ENCODE peak calls at places on chromosome 3, in five cellular contexts. E is GM10248, X is fibroblast of pulmonary artery, V is endothelial cell, T is tibial nerve. H is an unnamed sample.

GRCh38 chr3:32951410-32951811 is at the start of gene CCR4:
- DNase-seq in E (no peak), X (peak; percentile 21), V (no peak), T (no peak), H (no peak)

GRCh38 chr3:55543228-55543627 is 56.1 kb upstream of the WNT5A start:
- DNase-seq in E (no peak), X (no peak), V (no peak), T (no peak), H (no peak)

GRCh38 chr3:189267981-189268613 is 96.3 kb downstream of the TPRG1 start:
- DNase-seq in E (no peak), X (peak; percentile 13), V (peak; percentile 19), T (no peak), H (no peak)

GRCh38 chr3:162441716-162442115 is 945.1 kb downstream of the OTOL1 start:
- DNase-seq in E (no peak), X (peak; percentile 31), V (no peak), T (no peak), H (no peak)

GRCh38 chr3:48504051-48504946 is at the start of gene SHISA5:
- DNase-seq in E (peak; percentile 75), X (peak; percentile 66), V (peak; percentile 73), T (peak; percentile 72), H (peak; percentile 95)

GRCh38 chr3:120017692-120018091 is 76.6 kb downstream of the GSK3B start:
- DNase-seq in E (no peak), X (no peak), V (no peak), T (no peak), H (no peak)

GRCh38 chr3:38153986-38154608 is 11.2 kb upstream of the OXSR1 start:
- DNase-seq in E (no peak), X (peak; percentile 94), V (no peak), T (no peak), H (peak; percentile 64)

GRCh38 chr3:62201438-62202035 is 171.8 kb downstream of the FEZF2 start:
- DNase-seq in E (peak; percentile 40), X (peak; percentile 68), V (peak; percentile 26), T (no peak), H (no peak)

GRCh38 chr3:58082047-58082446 is 73.8 kb downstream of the FLNB start:
- DNase-seq in E (no peak), X (peak; percentile 86), V (peak; percentile 59), T (no peak), H (no peak)

GRCh38 chr3:57933589-57933988 is 74.6 kb upstream of the FLNB start:
- DNase-seq in E (no peak), X (no peak), V (no peak), T (no peak), H (no peak)

GRCh38 chr3:83928903-83929302 is 1029.9 kb upstream of the CADM2 start:
- DNase-seq in E (no peak), X (no peak), V (no peak), T (no peak), H (no peak)

GRCh38 chr3:83926291-83926690 is 1032.5 kb upstream of the CADM2 start:
- DNase-seq in E (no peak), X (no peak), V (no peak), T (no peak), H (no peak)

DNA sequence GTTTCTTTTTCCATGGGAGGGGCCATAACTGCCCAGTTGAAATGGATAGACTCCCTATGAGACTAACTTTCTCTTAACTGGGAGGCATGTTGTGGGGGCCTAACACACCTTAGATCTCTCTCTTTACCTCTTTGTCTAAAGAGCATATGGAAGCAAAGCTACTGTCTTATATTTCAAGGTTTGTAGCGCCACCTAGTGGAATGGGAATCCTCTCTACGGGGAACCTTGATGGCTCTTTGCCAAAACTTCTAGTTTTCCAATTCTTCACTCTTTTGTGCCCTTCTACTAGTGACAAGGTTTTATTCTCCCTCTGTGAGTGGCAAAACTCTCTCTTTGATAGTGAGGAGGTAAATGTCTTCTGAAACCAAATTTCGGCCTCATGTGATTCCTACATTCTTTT is 1030.4 kb upstream of the CADM2 start:
- DNase-seq in E (no peak), X (no peak), V (peak; percentile 8), T (no peak), H (no peak)
- TF ChIP-seq CTCF in E (peak; percentile 13), X (no peak), V (peak; percentile 44), T (no peak), H (no peak)

GRCh38 chr3:13556937-13557336 is 8.0 kb downstream of the FBLN2 start:
- DNase-seq in E (no peak), X (no peak), V (no peak), T (no peak), H (no peak)

GRCh38 chr3:13555753-13556152 is 6.8 kb downstream of the FBLN2 start:
- DNase-seq in E (no peak), X (no peak), V (no peak), T (no peak), H (no peak)

GRCh38 chr3:13557417-13557816 is 8.5 kb downstream of the FBLN2 start:
- DNase-seq in E (no peak), X (no peak), V (no peak), T (no peak), H (no peak)

GRCh38 chr3:13557926-13558325 is 9.0 kb downstream of the FBLN2 start:
- DNase-seq in E (no peak), X (no peak), V (no peak), T (no peak), H (no peak)

GRCh38 chr3:13556214-13556613 is 7.3 kb downstream of the FBLN2 start:
- DNase-seq in E (no peak), X (no peak), V (no peak), T (no peak), H (no peak)
- TF ChIP-seq CTCF in E (no peak), X (no peak), V (no peak), T (no peak), H (no peak)

DNA sequence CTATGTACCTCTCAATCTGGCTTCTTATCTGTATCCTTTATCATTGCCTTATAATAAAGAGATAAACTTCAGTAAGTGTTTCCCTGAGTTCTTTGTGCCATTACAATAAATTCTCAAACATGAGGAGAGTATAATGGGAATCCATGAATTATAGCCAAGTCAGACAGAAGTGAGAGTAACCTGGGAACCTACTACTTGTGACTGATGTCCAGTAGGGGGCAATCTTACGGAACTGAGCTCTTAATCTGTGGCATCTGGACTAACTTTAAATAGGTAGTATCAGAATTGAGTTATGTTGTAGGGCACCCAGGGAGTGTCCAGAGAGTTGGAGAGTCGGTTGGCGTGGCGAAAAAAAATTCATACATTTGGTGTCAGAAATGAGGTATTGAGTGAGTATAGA is 542.6 kb downstream of the ZBBX start:
- DNase-seq in E (peak; percentile 12), X (no peak), V (peak; percentile 44), T (no peak), H (no peak)
- TF ChIP-seq CTCF in E (no peak), X (no peak), V (peak; percentile 68), T (no peak), H (no peak)

DNA sequence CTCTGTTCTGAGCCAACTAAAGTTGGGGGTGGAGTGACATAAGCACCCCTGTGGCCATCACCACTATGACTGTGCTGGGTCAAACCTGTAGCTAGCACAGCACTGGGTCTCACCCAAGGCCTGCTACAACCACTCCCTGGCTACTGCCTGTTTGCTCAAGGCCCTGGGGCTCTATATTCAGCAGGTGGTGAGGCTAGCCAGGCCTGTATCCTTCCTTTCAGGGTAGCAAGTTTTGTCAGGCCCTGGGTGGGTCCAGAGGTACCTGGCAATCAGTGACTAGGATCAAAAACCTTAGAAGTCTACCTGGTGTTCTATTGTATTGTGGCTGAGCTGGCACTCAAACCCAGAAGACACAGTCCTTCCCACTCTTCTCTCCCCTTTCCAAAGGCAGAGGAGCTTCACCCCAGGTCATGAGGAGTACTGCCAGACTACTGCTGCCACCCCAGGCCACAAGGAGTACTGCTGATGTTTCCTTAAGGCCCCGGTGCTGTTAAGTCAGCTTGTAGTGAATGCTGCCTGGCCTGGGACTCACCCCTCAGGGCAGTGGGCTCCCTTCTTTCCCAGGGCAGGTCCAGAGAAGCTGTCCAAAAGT is 170.8 kb downstream of the IGSF11 start:
- DNase-seq in E (no peak), X (no peak), V (no peak), T (no peak), H (no peak)
- TF ChIP-seq CTCF in E (peak; percentile 32), X (no peak), V (no peak), T (no peak), H (no peak)

GRCh38 chr3:146342971-146343370 is 92.1 kb upstream of the PLSCR4 start:
- DNase-seq in E (no peak), X (peak; percentile 34), V (no peak), T (no peak), H (no peak)
- TF ChIP-seq CTCF in E (no peak), X (no peak), V (no peak), T (no peak), H (no peak)

DNA sequence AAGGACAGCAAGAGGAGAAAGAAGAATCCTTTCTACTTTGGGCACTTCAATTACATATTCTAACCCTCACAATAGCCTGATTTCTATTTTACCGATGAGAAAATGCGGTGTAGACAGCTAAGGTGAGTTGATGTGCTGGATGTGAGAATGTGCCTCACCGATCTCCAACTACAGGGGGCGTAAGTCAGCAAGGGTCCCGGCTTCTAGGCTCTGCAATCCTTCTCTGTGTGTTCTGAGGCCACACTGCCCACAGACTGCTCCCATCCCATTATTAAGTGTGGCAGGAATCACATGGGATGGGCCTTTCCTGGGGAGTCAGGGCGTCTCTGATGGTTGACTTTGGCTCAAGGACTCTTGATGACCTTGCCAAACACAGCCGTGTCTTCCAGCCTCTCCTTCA is 23.6 kb upstream of the RPL35A start:
- DNase-seq in E (no peak), X (no peak), V (peak; percentile 20), T (no peak), H (no peak)
- TF ChIP-seq CTCF in E (no peak), X (peak; percentile 17), V (peak; percentile 44), T (no peak), H (no peak)

GRCh38 chr3:128607710-128608048 is 42.9 kb downstream of the RPN1 start:
- DNase-seq in E (no peak), X (no peak), V (no peak), T (no peak), H (no peak)

GRCh38 chr3:128603313-128603712 is 47.3 kb downstream of the RPN1 start:
- DNase-seq in E (no peak), X (no peak), V (no peak), T (no peak), H (no peak)

GRCh38 chr3:128603811-128604447 is 46.7 kb downstream of the RPN1 start:
- DNase-seq in E (no peak), X (no peak), V (no peak), T (no peak), H (no peak)

GRCh38 chr3:128609294-128609693 is 41.3 kb downstream of the RPN1 start:
- DNase-seq in E (no peak), X (no peak), V (no peak), T (no peak), H (no peak)

GRCh38 chr3:128605091-128606046 is 45.2 kb downstream of the RPN1 start:
- DNase-seq in E (no peak), X (no peak), V (no peak), T (no peak), H (no peak)
- TF ChIP-seq CTCF in E (no peak), X (no peak), V (no peak), T (no peak), H (no peak)

DNA sequence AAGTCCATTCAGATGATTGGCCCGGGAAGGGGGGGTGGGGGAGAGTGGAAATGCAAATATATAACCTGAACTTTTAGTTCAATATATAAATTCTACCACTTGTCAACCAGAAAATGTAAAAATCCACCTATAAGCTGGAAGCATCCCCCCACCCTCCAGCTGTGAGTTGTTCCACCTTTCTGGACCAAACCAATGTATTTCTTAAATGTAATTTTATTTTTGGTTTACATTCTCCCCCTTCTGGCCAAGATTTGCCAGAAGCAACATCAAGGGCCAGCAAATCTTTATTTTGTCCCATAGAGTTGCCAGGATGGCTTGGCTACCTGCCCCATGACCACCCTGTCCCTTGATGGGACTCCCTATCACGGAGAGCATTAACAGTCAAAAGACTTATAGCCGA is 545.7 kb downstream of the TBL1XR1 start:
- DNase-seq in E (no peak), X (peak; percentile 1), V (no peak), T (no peak), H (no peak)
- TF ChIP-seq CTCF in E (no peak), X (no peak), V (no peak), T (no peak), H (no peak)